ENCODE peak calls at places on chromosomes 11 and 22, in eight cellular contexts. K, M, H, U, R, V, F and B are unnamed samples. For H3K9me3, the result is how much of the 10 kb centered on the place peaks cover.

GRCh38 chr11:66845876-66846212 is 2.6 kb downstream of the RCE1 start:
- DNase-seq in K (no peak), M (no peak), H (no peak), U (no peak), R (no peak), V (peak), F (no peak), B (no peak)

GRCh38 chr11:75679566-75679965 is 10.7 kb upstream of the MAP6 start:
- DNase-seq in K (no peak), M (no peak), H (no peak), U (no peak), R (no peak), V (no peak), F (no peak), B (no peak)

GRCh38 chr11:45193695-45194094 is 47.3 kb downstream of the PRDM11 start:
- DNase-seq in K (no peak), M (no peak), H (no peak), U (no peak), R (no peak), V (no peak), F (no peak), B (no peak)

GRCh38 chr11:65078151-65078550 is 5.7 kb downstream of the CDCA5 start:
- DNase-seq in K (peak), M (peak), H (peak), U (peak), R (peak), V (peak), F (peak), B (peak)

GRCh38 chr11:65279713-65280459 is 18.1 kb downstream of the POLA2 start:
- DNase-seq in K (peak), M (no peak), H (peak), U (peak), R (peak), V (peak), F (no peak), B (no peak)

GRCh38 chr11:57432714-57433163 is 5.8 kb upstream of the SLC43A3 start:
- DNase-seq in K (peak), M (no peak), H (peak), U (peak), R (peak), V (no peak), F (no peak), B (no peak)

GRCh38 chr22:31609716-31610115 is 52.3 kb downstream of the PISD start:
- DNase-seq in K (no peak), M (no peak), H (no peak), U (no peak), R (no peak), V (no peak), F (no peak), B (no peak)

GRCh38 chr11:12410006-12410728 is 32.8 kb downstream of the PARVA start:
- DNase-seq in K (peak), M (no peak), H (peak), U (peak), R (peak), V (no peak), F (no peak), B (no peak)

DNA sequence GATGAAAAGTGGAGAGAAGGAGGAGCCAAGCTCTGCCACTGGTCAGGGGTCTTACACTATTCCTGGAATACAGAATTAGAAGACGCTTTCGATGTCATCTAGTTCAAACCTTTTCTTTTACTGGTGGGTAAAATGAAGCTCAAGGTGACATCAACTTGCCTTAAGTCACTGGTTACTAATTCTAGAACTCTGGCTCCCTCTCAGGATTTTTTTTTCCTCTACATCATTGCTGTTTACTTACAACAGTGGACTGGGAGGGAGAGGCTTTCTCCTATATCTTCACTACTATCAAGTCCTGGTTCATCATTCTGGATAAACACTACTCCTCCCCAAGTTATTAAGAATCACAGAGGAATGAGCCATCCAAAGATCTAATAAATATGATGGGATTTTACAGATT is 82.9 kb downstream of the ETS1 start:
- DNase-seq in K (no peak), M (no peak), H (no peak), U (no peak), R (no peak), V (no peak), F (no peak), B (no peak)
- TF ChIP-seq CTCF in K (no peak), M (no peak), H (no peak), U (no peak), R (no peak), V (no peak), F (no peak), B (no peak)

GRCh38 chr11:3115321-3115720 is 49.8 kb downstream of the OSBPL5 start:
- DNase-seq in K (no peak), M (no peak), H (no peak), U (no peak), R (peak), V (no peak), F (no peak), B (no peak)
- H3K9me3 ChIP-seq in K (under half), M (under half), H (under half), U (under half), R (under half), V (under half), F (under half), B (under half)

GRCh38 chr22:38314992-38315800 is 2.0 kb downstream of the CSNK1E start:
- DNase-seq in K (peak), M (no peak), H (no peak), U (no peak), R (peak), V (peak), F (peak), B (no peak)

GRCh38 chr22:38317995-38318715 is 922 bp upstream of the CSNK1E start:
- DNase-seq in K (peak), M (peak), H (peak), U (peak), R (peak), V (peak), F (peak), B (no peak)

GRCh38 chr22:38315801-38316339 is 1.4 kb downstream of the CSNK1E start:
- DNase-seq in K (no peak), M (no peak), H (no peak), U (no peak), R (peak), V (no peak), F (no peak), B (no peak)

GRCh38 chr22:38317237-38317994 is at the start of gene CSNK1E:
- DNase-seq in K (peak), M (peak), H (peak), U (peak), R (peak), V (peak), F (peak), B (peak)

DNA sequence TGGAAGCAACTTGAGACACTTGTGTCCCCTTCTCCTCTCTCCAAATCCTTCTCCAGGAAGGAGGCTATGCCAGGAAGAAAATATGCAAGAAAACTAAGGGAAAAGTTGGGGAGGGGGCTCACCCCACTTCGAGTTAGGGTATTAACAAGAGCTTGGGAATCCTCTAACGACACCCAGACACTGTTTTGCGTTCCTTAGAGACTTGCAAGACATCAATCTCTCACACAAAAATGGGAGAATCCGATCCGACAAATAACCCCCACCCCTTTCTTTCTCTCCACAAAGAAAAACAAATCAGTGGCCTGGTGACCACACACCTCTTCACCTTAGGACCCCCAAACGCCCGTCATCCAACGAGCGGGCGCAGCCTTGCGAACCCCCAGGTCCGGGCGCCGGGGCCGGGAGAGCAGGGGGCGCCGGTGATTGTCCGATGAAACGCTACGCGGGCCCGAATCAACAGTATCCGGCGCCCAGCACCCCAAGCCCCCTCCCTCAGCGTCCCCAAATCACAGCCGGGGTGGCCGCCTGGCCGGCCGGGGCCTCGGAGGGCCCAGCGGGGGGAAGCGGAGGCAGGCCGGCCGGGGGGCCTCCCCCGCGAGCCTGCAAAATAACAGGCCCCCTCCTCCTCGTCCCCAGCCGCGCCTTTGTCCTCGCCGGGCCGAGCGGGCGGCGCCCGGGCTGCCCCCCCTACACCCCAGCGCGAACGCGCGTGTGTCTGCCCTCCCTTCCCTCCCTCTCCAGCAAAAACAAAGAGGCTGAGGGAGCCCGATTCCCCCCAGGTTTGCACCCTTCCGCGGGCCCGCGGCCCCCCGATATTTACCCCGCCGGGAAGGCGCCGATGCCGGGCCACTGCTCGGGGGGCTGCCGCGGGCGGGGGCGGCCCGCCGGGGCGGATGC is 645 bp downstream of the CSNK1E start:
- DNase-seq in K (peak), M (peak), H (peak), U (no peak), R (peak), V (peak), F (peak), B (peak)
- TF ChIP-seq CTCF in K (no peak), M (no peak), H (no peak), U (no peak), R (no peak), V (no peak), F (no peak), B (no peak)

GRCh38 chr22:44276706-44277403 is 35.9 kb downstream of the SHISAL1 start:
- DNase-seq in K (no peak), M (no peak), H (no peak), U (no peak), R (no peak), V (no peak), F (no peak), B (no peak)
- H3K9me3 ChIP-seq in K (under half), M (under half), H (under half), U (under half), R (under half), V (under half), F (under half), B (under half)

DNA sequence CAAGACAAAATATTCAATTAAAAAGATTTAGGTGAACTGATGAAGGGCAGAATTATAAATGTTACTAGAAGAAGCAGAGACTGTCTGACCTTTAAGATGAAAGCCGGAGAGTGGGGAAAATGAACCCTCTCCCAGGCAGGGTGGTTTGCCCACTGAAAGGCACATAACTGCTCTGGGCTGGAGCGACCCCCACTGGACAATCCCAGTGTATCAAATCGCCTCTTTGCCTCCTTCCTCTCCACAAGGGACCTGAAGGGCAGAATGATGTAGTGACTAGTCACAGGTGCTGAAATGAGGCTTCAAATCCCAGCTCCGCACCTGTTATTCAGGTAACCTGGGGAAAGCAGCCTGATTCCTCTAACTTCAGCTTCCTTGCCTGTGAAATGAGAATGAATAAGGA is 69.0 kb downstream of the EFCAB6 start:
- DNase-seq in K (no peak), M (no peak), H (no peak), U (peak), R (no peak), V (no peak), F (no peak), B (no peak)
- TF ChIP-seq CTCF in K (no peak), M (no peak), H (peak), U (peak), R (no peak), V (no peak), F (no peak), B (no peak)